ENCODE peak calls at places on chromosomes 5 and 9, in six cellular contexts. One of them, this sample, is unnamed.

GRCh38 chr5:119274767-119275130 is 81.1 kb upstream of the TNFAIP8 start:
- DNase-seq in A549: no peak
- DNase-seq in endothelial cell of umbilical vein: peak
- DNase-seq in K562: no peak
- DNase-seq in HepG2: no peak
- DNase-seq in GM12878: no peak
- DNase-seq in this sample: peak

GRCh38 chr9:28155067-28155466 is 581.8 kb upstream of the C9orf72 start:
- DNase-seq in A549: no peak
- DNase-seq in K562: no peak
- DNase-seq in endothelial cell of umbilical vein: peak
- DNase-seq in GM12878: no peak
- DNase-seq in HepG2: no peak
- DNase-seq in this sample: no peak

GRCh38 chr5:73655521-73656160 is 29.6 kb downstream of the ARHGEF28 start:
- DNase-seq in endothelial cell of umbilical vein: no peak
- DNase-seq in A549: no peak
- DNase-seq in HepG2: no peak
- DNase-seq in GM12878: no peak
- DNase-seq in K562: no peak
- DNase-seq in this sample: no peak

GRCh38 chr5:157342822-157343402 is 77.0 kb downstream of the CYFIP2 start:
- DNase-seq in GM12878: no peak
- DNase-seq in A549: peak
- DNase-seq in K562: peak
- DNase-seq in HepG2: peak
- DNase-seq in endothelial cell of umbilical vein: peak
- DNase-seq in this sample: peak

GRCh38 chr9:21294904-21295538 is 10.1 kb downstream of the IFNA5 start:
- DNase-seq in HepG2: no peak
- DNase-seq in GM12878: peak
- DNase-seq in A549: no peak
- DNase-seq in K562: no peak
- DNase-seq in endothelial cell of umbilical vein: no peak
- DNase-seq in this sample: peak

GRCh38 chr5:31981361-31981955 is 192.7 kb downstream of the GOLPH3 start:
- DNase-seq in A549: no peak
- DNase-seq in K562: no peak
- DNase-seq in HepG2: no peak
- DNase-seq in GM12878: no peak
- DNase-seq in endothelial cell of umbilical vein: no peak
- DNase-seq in this sample: no peak

GRCh38 chr9:129587487-129588262 is 33.2 kb downstream of the C9orf50 start:
- DNase-seq in A549: no peak
- DNase-seq in HepG2: no peak
- DNase-seq in endothelial cell of umbilical vein: no peak
- DNase-seq in GM12878: no peak
- DNase-seq in K562: peak
- DNase-seq in this sample: no peak

GRCh38 chr5:72248352-72249032 is 71.5 kb downstream of the MRPS27 start:
- DNase-seq in A549: peak
- DNase-seq in GM12878: no peak
- DNase-seq in K562: peak
- DNase-seq in endothelial cell of umbilical vein: peak
- DNase-seq in HepG2: no peak
- DNase-seq in this sample: no peak

GRCh38 chr9:131700076-131700475 is 39.8 kb downstream of the RAPGEF1 start:
- DNase-seq in endothelial cell of umbilical vein: no peak
- DNase-seq in GM12878: no peak
- DNase-seq in K562: no peak
- DNase-seq in HepG2: no peak
- DNase-seq in A549: no peak
- DNase-seq in this sample: no peak

GRCh38 chr5:82147860-82148573 is 130.1 kb downstream of the RPS23 start:
- DNase-seq in K562: no peak
- DNase-seq in A549: no peak
- DNase-seq in GM12878: no peak
- DNase-seq in HepG2: no peak
- DNase-seq in endothelial cell of umbilical vein: no peak
- DNase-seq in this sample: peak

GRCh38 chr9:109060235-109060634 is 46.9 kb upstream of the CTNNAL1 start:
- DNase-seq in endothelial cell of umbilical vein: no peak
- DNase-seq in GM12878: no peak
- DNase-seq in A549: no peak
- DNase-seq in K562: no peak
- DNase-seq in HepG2: no peak
- DNase-seq in this sample: no peak

GRCh38 chr5:61357745-61358144 is 25.7 kb downstream of the ZSWIM6 start:
- DNase-seq in A549: peak
- DNase-seq in endothelial cell of umbilical vein: no peak
- DNase-seq in K562: peak
- DNase-seq in GM12878: no peak
- DNase-seq in HepG2: peak
- DNase-seq in this sample: peak

GRCh38 chr9:77997611-77998349 is 33.8 kb downstream of the GNAQ start:
- DNase-seq in A549: no peak
- DNase-seq in HepG2: no peak
- DNase-seq in K562: no peak
- DNase-seq in endothelial cell of umbilical vein: peak
- DNase-seq in GM12878: no peak
- DNase-seq in this sample: no peak

GRCh38 chr5:81425569-81425968 is 31.6 kb upstream of the ACOT12 start:
- DNase-seq in GM12878: no peak
- DNase-seq in HepG2: peak
- DNase-seq in A549: peak
- DNase-seq in endothelial cell of umbilical vein: peak
- DNase-seq in K562: peak
- DNase-seq in this sample: peak

GRCh38 chr5:28403846-28404245 is 1365.5 kb upstream of the CDH9 start:
- DNase-seq in GM12878: no peak
- DNase-seq in HepG2: no peak
- DNase-seq in A549: no peak
- DNase-seq in K562: no peak
- DNase-seq in endothelial cell of umbilical vein: no peak
- DNase-seq in this sample: no peak

GRCh38 chr5:431711-432050 is 11.3 kb upstream of the EXOC3 start:
- DNase-seq in endothelial cell of umbilical vein: no peak
- DNase-seq in K562: no peak
- DNase-seq in GM12878: no peak
- DNase-seq in A549: no peak
- DNase-seq in HepG2: no peak
- DNase-seq in this sample: no peak

GRCh38 chr9:33202552-33203300 is 35.6 kb upstream of the B4GALT1 start:
- DNase-seq in endothelial cell of umbilical vein: no peak
- DNase-seq in K562: no peak
- DNase-seq in A549: no peak
- DNase-seq in HepG2: no peak
- DNase-seq in GM12878: peak
- DNase-seq in this sample: peak

GRCh38 chr5:23506329-23507236 is 826 bp upstream of the PRDM9 start:
- DNase-seq in K562: no peak
- DNase-seq in A549: peak
- DNase-seq in endothelial cell of umbilical vein: no peak
- DNase-seq in HepG2: peak
- DNase-seq in GM12878: no peak
- DNase-seq in this sample: peak

GRCh38 chr5:33309780-33310345 is 130.9 kb upstream of the TARS1 start:
- DNase-seq in HepG2: no peak
- DNase-seq in A549: no peak
- DNase-seq in K562: no peak
- DNase-seq in endothelial cell of umbilical vein: no peak
- DNase-seq in GM12878: no peak
- DNase-seq in this sample: no peak

GRCh38 chr5:148748702-148749101 is 77.7 kb upstream of the ADRB2 start:
- DNase-seq in endothelial cell of umbilical vein: no peak
- DNase-seq in A549: no peak
- DNase-seq in K562: no peak
- DNase-seq in GM12878: no peak
- DNase-seq in HepG2: no peak
- DNase-seq in this sample: peak

GRCh38 chr5:64210866-64211265 is 45.2 kb downstream of the RNF180 start:
- DNase-seq in HepG2: no peak
- DNase-seq in endothelial cell of umbilical vein: peak
- DNase-seq in K562: no peak
- DNase-seq in GM12878: no peak
- DNase-seq in A549: no peak
- DNase-seq in this sample: no peak

GRCh38 chr9:112939418-112939817 is 48.7 kb upstream of the SLC46A2 start:
- DNase-seq in K562: no peak
- DNase-seq in HepG2: no peak
- DNase-seq in A549: no peak
- DNase-seq in endothelial cell of umbilical vein: no peak
- DNase-seq in GM12878: no peak
- DNase-seq in this sample: no peak

GRCh38 chr9:127828262-127829031 is 25.8 kb downstream of the FPGS start:
- DNase-seq in endothelial cell of umbilical vein: peak
- DNase-seq in K562: peak
- DNase-seq in GM12878: no peak
- DNase-seq in HepG2: peak
- DNase-seq in A549: peak
- DNase-seq in this sample: peak
- H3K4me3 ChIP-seq in endothelial cell of umbilical vein: no peak
- H3K4me3 ChIP-seq in K562: peak
- H3K4me3 ChIP-seq in GM12878: no peak
- H3K4me3 ChIP-seq in HepG2: peak
- H3K4me3 ChIP-seq in A549: peak
- H3K4me3 ChIP-seq in this sample: no peak

GRCh38 chr5:95884021-95884333 is 61.5 kb upstream of the GLRX start:
- DNase-seq in endothelial cell of umbilical vein: no peak
- DNase-seq in GM12878: no peak
- DNase-seq in K562: peak
- DNase-seq in A549: no peak
- DNase-seq in HepG2: no peak
- DNase-seq in this sample: peak

GRCh38 chr5:95884511-95884910 is 62.0 kb upstream of the GLRX start:
- DNase-seq in K562: peak
- DNase-seq in GM12878: no peak
- DNase-seq in endothelial cell of umbilical vein: no peak
- DNase-seq in A549: no peak
- DNase-seq in HepG2: no peak
- DNase-seq in this sample: peak

GRCh38 chr5:95881833-95882232 is 59.3 kb upstream of the GLRX start:
- DNase-seq in endothelial cell of umbilical vein: no peak
- DNase-seq in K562: no peak
- DNase-seq in A549: no peak
- DNase-seq in GM12878: no peak
- DNase-seq in HepG2: no peak
- DNase-seq in this sample: no peak

GRCh38 chr5:95886340-95887044 is 64.0 kb upstream of the GLRX start:
- DNase-seq in K562: no peak
- DNase-seq in HepG2: no peak
- DNase-seq in endothelial cell of umbilical vein: no peak
- DNase-seq in A549: no peak
- DNase-seq in GM12878: no peak
- DNase-seq in this sample: no peak

GRCh38 chr5:95883185-95884020 is 60.9 kb upstream of the GLRX start:
- DNase-seq in A549: no peak
- DNase-seq in K562: no peak
- DNase-seq in HepG2: no peak
- DNase-seq in GM12878: peak
- DNase-seq in endothelial cell of umbilical vein: no peak
- DNase-seq in this sample: peak
- TF ChIP-seq POLR2A in A549: no peak
- TF ChIP-seq POLR2A in K562: no peak
- TF ChIP-seq POLR2A in HepG2: peak
- TF ChIP-seq POLR2A in GM12878: no peak
- TF ChIP-seq POLR2A in endothelial cell of umbilical vein: no peak
- TF ChIP-seq POLR2A in this sample: no peak

GRCh38 chr5:95130951-95131350 is 153.9 kb downstream of the MCTP1 start:
- DNase-seq in A549: peak
- DNase-seq in GM12878: no peak
- DNase-seq in endothelial cell of umbilical vein: peak
- DNase-seq in K562: no peak
- DNase-seq in HepG2: no peak
- DNase-seq in this sample: peak
- TF ChIP-seq MYC in A549: no peak
- TF ChIP-seq MYC in GM12878: no peak
- TF ChIP-seq MYC in endothelial cell of umbilical vein: no peak
- TF ChIP-seq MYC in K562: no peak
- TF ChIP-seq MYC in HepG2: no peak
- TF ChIP-seq MYC in this sample: no peak

GRCh38 chr5:132778129-132778528 is 1.1 kb upstream of the SEPTIN8 start:
- DNase-seq in endothelial cell of umbilical vein: no peak
- DNase-seq in HepG2: no peak
- DNase-seq in GM12878: no peak
- DNase-seq in A549: no peak
- DNase-seq in K562: no peak
- DNase-seq in this sample: no peak
- H3K4me3 ChIP-seq in endothelial cell of umbilical vein: no peak
- H3K4me3 ChIP-seq in HepG2: peak
- H3K4me3 ChIP-seq in GM12878: peak
- H3K4me3 ChIP-seq in A549: peak
- H3K4me3 ChIP-seq in K562: peak
- H3K4me3 ChIP-seq in this sample: no peak

DNA sequence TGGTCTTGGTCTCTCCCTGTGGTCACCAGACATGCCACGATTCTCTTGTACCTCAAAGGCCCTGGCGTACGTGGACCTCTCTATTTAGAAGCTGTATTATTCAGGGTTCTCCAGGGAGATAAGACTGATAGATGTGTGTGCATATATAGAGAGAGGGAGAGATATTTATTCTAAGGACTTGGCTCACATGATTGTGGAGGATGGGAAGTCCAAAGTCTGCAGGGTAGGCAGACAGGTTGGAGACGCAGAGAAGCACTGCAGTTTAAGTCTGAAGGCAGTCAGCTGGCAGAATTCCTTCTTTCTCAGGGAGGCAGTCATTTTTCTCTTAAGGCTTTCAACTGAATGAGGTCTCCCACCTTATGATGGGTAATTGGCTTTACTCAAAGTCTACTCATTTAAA is 16.3 kb downstream of the C9orf57 start:
- DNase-seq in GM12878: no peak
- DNase-seq in HepG2: no peak
- DNase-seq in endothelial cell of umbilical vein: no peak
- DNase-seq in K562: no peak
- DNase-seq in A549: no peak
- DNase-seq in this sample: no peak
- TF ChIP-seq POLR2A in GM12878: no peak
- TF ChIP-seq POLR2A in HepG2: no peak
- TF ChIP-seq POLR2A in endothelial cell of umbilical vein: no peak
- TF ChIP-seq POLR2A in K562: no peak
- TF ChIP-seq POLR2A in A549: no peak
- TF ChIP-seq POLR2A in this sample: no peak

DNA sequence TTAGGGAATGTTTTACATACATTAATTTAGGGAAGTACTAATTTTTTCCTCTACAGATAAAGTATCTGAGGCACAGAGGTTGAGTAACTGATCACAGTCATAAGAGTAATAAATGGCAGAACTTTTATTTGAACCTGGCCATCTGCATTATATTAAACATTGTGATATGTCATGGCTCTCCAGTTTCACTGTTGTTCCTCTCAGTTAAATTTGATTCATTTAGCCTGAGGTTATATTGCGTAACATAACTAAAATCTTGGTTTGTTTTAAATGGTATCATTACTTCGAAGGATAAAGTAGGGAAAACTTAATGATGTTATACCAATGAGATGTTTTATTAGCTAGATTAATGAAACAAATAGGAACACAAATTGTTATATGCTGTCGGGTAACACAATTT is 284.4 kb downstream of the KDM4C start:
- DNase-seq in GM12878: no peak
- DNase-seq in HepG2: no peak
- DNase-seq in endothelial cell of umbilical vein: no peak
- DNase-seq in K562: no peak
- DNase-seq in A549: no peak
- DNase-seq in this sample: no peak
- TF ChIP-seq MYC in GM12878: no peak
- TF ChIP-seq MYC in HepG2: no peak
- TF ChIP-seq MYC in endothelial cell of umbilical vein: no peak
- TF ChIP-seq MYC in K562: no peak
- TF ChIP-seq MYC in A549: no peak
- TF ChIP-seq MYC in this sample: no peak